ENCODE peak calls at places on chromosomes 5 and 9, in six cellular contexts. One of them, this sample, is unnamed.

GRCh38 chr5:107524111-107524510 is 146.6 kb downstream of the EFNA5 start:
- DNase-seq in frontal cortex: no peak
- DNase-seq in lung: no peak
- DNase-seq in ovary: no peak
- DNase-seq in HS-27A: no peak
- DNase-seq in C1 segment of cervical spinal cord: no peak
- DNase-seq in this sample: no peak

GRCh38 chr5:24633705-24634325 is 11.0 kb downstream of the CDH10 start:
- DNase-seq in frontal cortex: no peak
- DNase-seq in HS-27A: peak
- DNase-seq in lung: no peak
- DNase-seq in ovary: no peak
- DNase-seq in C1 segment of cervical spinal cord: no peak
- DNase-seq in this sample: no peak

GRCh38 chr9:90870646-90871326 is 69.2 kb downstream of the SYK start:
- DNase-seq in HS-27A: no peak
- DNase-seq in C1 segment of cervical spinal cord: no peak
- DNase-seq in lung: peak
- DNase-seq in ovary: no peak
- DNase-seq in frontal cortex: peak
- DNase-seq in this sample: no peak

GRCh38 chr5:152994040-152994439 is 496.4 kb upstream of the GRIA1 start:
- DNase-seq in ovary: no peak
- DNase-seq in HS-27A: no peak
- DNase-seq in frontal cortex: no peak
- DNase-seq in C1 segment of cervical spinal cord: no peak
- DNase-seq in lung: no peak
- DNase-seq in this sample: no peak

GRCh38 chr9:128787583-128788156 is 617 bp downstream of the TBC1D13 start:
- DNase-seq in ovary: no peak
- DNase-seq in HS-27A: no peak
- DNase-seq in frontal cortex: peak
- DNase-seq in lung: no peak
- DNase-seq in C1 segment of cervical spinal cord: no peak
- DNase-seq in this sample: no peak

GRCh38 chr9:97851450-97851883 is 1.6 kb upstream of the FOXE1 start:
- DNase-seq in lung: no peak
- DNase-seq in ovary: no peak
- DNase-seq in HS-27A: no peak
- DNase-seq in frontal cortex: no peak
- DNase-seq in C1 segment of cervical spinal cord: no peak
- DNase-seq in this sample: no peak

GRCh38 chr5:43729846-43730478 is 127.0 kb downstream of the NNT start:
- DNase-seq in ovary: no peak
- DNase-seq in HS-27A: peak
- DNase-seq in lung: no peak
- DNase-seq in C1 segment of cervical spinal cord: no peak
- DNase-seq in frontal cortex: no peak
- DNase-seq in this sample: no peak

GRCh38 chr5:180128671-180129261 is 57.2 kb upstream of the RNF130 start:
- DNase-seq in frontal cortex: no peak
- DNase-seq in lung: no peak
- DNase-seq in C1 segment of cervical spinal cord: peak
- DNase-seq in ovary: no peak
- DNase-seq in HS-27A: no peak
- DNase-seq in this sample: no peak

GRCh38 chr9:34049630-34050384 is 1.1 kb upstream of the UBAP2 start:
- DNase-seq in HS-27A: no peak
- DNase-seq in ovary: no peak
- DNase-seq in lung: no peak
- DNase-seq in C1 segment of cervical spinal cord: no peak
- DNase-seq in frontal cortex: no peak
- DNase-seq in this sample: no peak

GRCh38 chr5:143893638-143894037 is 81.7 kb downstream of the HMHB1 start:
- DNase-seq in C1 segment of cervical spinal cord: no peak
- DNase-seq in lung: no peak
- DNase-seq in frontal cortex: no peak
- DNase-seq in HS-27A: no peak
- DNase-seq in ovary: no peak
- DNase-seq in this sample: no peak

GRCh38 chr9:114156658-114157421 is 1.5 kb downstream of the COL27A1 start:
- DNase-seq in frontal cortex: peak
- DNase-seq in HS-27A: no peak
- DNase-seq in ovary: peak
- DNase-seq in C1 segment of cervical spinal cord: no peak
- DNase-seq in lung: peak
- DNase-seq in this sample: peak

GRCh38 chr5:80191991-80192398 is 63.9 kb downstream of the SERINC5 start:
- DNase-seq in frontal cortex: no peak
- DNase-seq in ovary: peak
- DNase-seq in HS-27A: no peak
- DNase-seq in C1 segment of cervical spinal cord: peak
- DNase-seq in lung: no peak
- DNase-seq in this sample: no peak

GRCh38 chr9:111050819-111051218 is 12.5 kb upstream of the LPAR1 start:
- DNase-seq in ovary: no peak
- DNase-seq in HS-27A: no peak
- DNase-seq in frontal cortex: no peak
- DNase-seq in C1 segment of cervical spinal cord: no peak
- DNase-seq in lung: no peak
- DNase-seq in this sample: no peak

GRCh38 chr9:120655005-120655622 is 59.2 kb downstream of the MEGF9 start:
- DNase-seq in frontal cortex: no peak
- DNase-seq in C1 segment of cervical spinal cord: no peak
- DNase-seq in HS-27A: no peak
- DNase-seq in ovary: no peak
- DNase-seq in lung: no peak
- DNase-seq in this sample: no peak

GRCh38 chr9:88533951-88534455 is 975 bp upstream of the NXNL2 start:
- DNase-seq in ovary: peak
- DNase-seq in lung: peak
- DNase-seq in frontal cortex: no peak
- DNase-seq in C1 segment of cervical spinal cord: no peak
- DNase-seq in HS-27A: peak
- DNase-seq in this sample: no peak

GRCh38 chr5:147075187-147075586 is 159.6 kb upstream of the STK32A start:
- DNase-seq in lung: no peak
- DNase-seq in HS-27A: no peak
- DNase-seq in ovary: no peak
- DNase-seq in frontal cortex: no peak
- DNase-seq in C1 segment of cervical spinal cord: no peak
- DNase-seq in this sample: no peak

GRCh38 chr5:122704247-122705036 is 70.4 kb upstream of the SNX2 start:
- DNase-seq in C1 segment of cervical spinal cord: no peak
- DNase-seq in lung: no peak
- DNase-seq in HS-27A: no peak
- DNase-seq in ovary: no peak
- DNase-seq in frontal cortex: peak
- DNase-seq in this sample: no peak

GRCh38 chr9:17330097-17330496 is 195.3 kb downstream of the CNTLN start:
- DNase-seq in lung: no peak
- DNase-seq in ovary: no peak
- DNase-seq in HS-27A: no peak
- DNase-seq in frontal cortex: no peak
- DNase-seq in C1 segment of cervical spinal cord: no peak
- DNase-seq in this sample: no peak

GRCh38 chr5:17103471-17103870 is 114.0 kb upstream of the BASP1 start:
- DNase-seq in C1 segment of cervical spinal cord: no peak
- DNase-seq in HS-27A: no peak
- DNase-seq in frontal cortex: no peak
- DNase-seq in lung: no peak
- DNase-seq in ovary: no peak
- DNase-seq in this sample: no peak

GRCh38 chr5:172855597-172856292 is 21.7 kb downstream of the ERGIC1 start:
- DNase-seq in ovary: peak
- DNase-seq in frontal cortex: no peak
- DNase-seq in lung: no peak
- DNase-seq in HS-27A: no peak
- DNase-seq in C1 segment of cervical spinal cord: no peak
- DNase-seq in this sample: no peak

GRCh38 chr9:18442629-18443491 is 31.1 kb upstream of the ADAMTSL1 start:
- DNase-seq in C1 segment of cervical spinal cord: peak
- DNase-seq in ovary: peak
- DNase-seq in HS-27A: no peak
- DNase-seq in frontal cortex: peak
- DNase-seq in lung: peak
- DNase-seq in this sample: peak

GRCh38 chr5:150532996-150533395 is 25.1 kb downstream of the NDST1 start:
- DNase-seq in C1 segment of cervical spinal cord: no peak
- DNase-seq in lung: no peak
- DNase-seq in HS-27A: no peak
- DNase-seq in ovary: no peak
- DNase-seq in frontal cortex: no peak
- DNase-seq in this sample: no peak

GRCh38 chr9:77647659-77648457 is at the start of gene GNA14:
- DNase-seq in HS-27A: no peak
- DNase-seq in lung: peak
- DNase-seq in C1 segment of cervical spinal cord: peak
- DNase-seq in frontal cortex: peak
- DNase-seq in ovary: peak
- DNase-seq in this sample: peak

GRCh38 chr5:179533907-179534306 is 16.4 kb upstream of the RUFY1 start:
- DNase-seq in HS-27A: no peak
- DNase-seq in C1 segment of cervical spinal cord: no peak
- DNase-seq in ovary: no peak
- DNase-seq in frontal cortex: no peak
- DNase-seq in lung: no peak
- DNase-seq in this sample: no peak

GRCh38 chr5:59496524-59497134 is 396.9 kb downstream of the PDE4D start:
- DNase-seq in HS-27A: no peak
- DNase-seq in ovary: no peak
- DNase-seq in lung: no peak
- DNase-seq in frontal cortex: no peak
- DNase-seq in C1 segment of cervical spinal cord: no peak
- DNase-seq in this sample: no peak

GRCh38 chr9:137314561-137315560 is 12.8 kb upstream of the NRARP start:
- DNase-seq in C1 segment of cervical spinal cord: no peak
- DNase-seq in lung: no peak
- DNase-seq in ovary: peak
- DNase-seq in frontal cortex: peak
- DNase-seq in HS-27A: no peak
- DNase-seq in this sample: no peak

GRCh38 chr5:62780888-62781287 is 202.3 kb downstream of the LRRC70 start:
- DNase-seq in C1 segment of cervical spinal cord: no peak
- DNase-seq in frontal cortex: no peak
- DNase-seq in ovary: no peak
- DNase-seq in HS-27A: no peak
- DNase-seq in lung: no peak
- DNase-seq in this sample: no peak

GRCh38 chr5:159785639-159786038 is 130.6 kb upstream of the ADRA1B start:
- DNase-seq in ovary: no peak
- DNase-seq in lung: peak
- DNase-seq in frontal cortex: no peak
- DNase-seq in HS-27A: no peak
- DNase-seq in C1 segment of cervical spinal cord: no peak
- DNase-seq in this sample: no peak

GRCh38 chr9:33025572-33026347 is 687 bp downstream of the DNAJA1 start:
- DNase-seq in lung: peak
- DNase-seq in ovary: peak
- DNase-seq in C1 segment of cervical spinal cord: peak
- DNase-seq in HS-27A: no peak
- DNase-seq in frontal cortex: peak
- DNase-seq in this sample: peak

GRCh38 chr9:105117111-105117682 is 127.3 kb upstream of the SLC44A1 start:
- DNase-seq in HS-27A: no peak
- DNase-seq in lung: no peak
- DNase-seq in C1 segment of cervical spinal cord: peak
- DNase-seq in frontal cortex: no peak
- DNase-seq in ovary: no peak
- DNase-seq in this sample: no peak

GRCh38 chr9:134642385-134643181 is 980 bp downstream of the COL5A1 start:
- DNase-seq in HS-27A: no peak
- DNase-seq in lung: peak
- DNase-seq in frontal cortex: peak
- DNase-seq in ovary: peak
- DNase-seq in C1 segment of cervical spinal cord: no peak
- DNase-seq in this sample: peak

GRCh38 chr5:72951850-72952468 is 3.9 kb upstream of the FCHO2 start:
- DNase-seq in lung: no peak
- DNase-seq in HS-27A: no peak
- DNase-seq in frontal cortex: no peak
- DNase-seq in ovary: no peak
- DNase-seq in C1 segment of cervical spinal cord: no peak
- DNase-seq in this sample: no peak

GRCh38 chr9:76188905-76189304 is 205.3 kb downstream of the RFK start:
- DNase-seq in lung: no peak
- DNase-seq in C1 segment of cervical spinal cord: no peak
- DNase-seq in HS-27A: no peak
- DNase-seq in ovary: no peak
- DNase-seq in frontal cortex: no peak
- DNase-seq in this sample: no peak

GRCh38 chr5:69517763-69518212 is 25.2 kb downstream of the OCLN start:
- DNase-seq in frontal cortex: no peak
- DNase-seq in lung: peak
- DNase-seq in ovary: no peak
- DNase-seq in HS-27A: no peak
- DNase-seq in C1 segment of cervical spinal cord: no peak
- DNase-seq in this sample: no peak